ENCODE peak calls at places on chromosomes 5 and 9, in eight cellular contexts. F is EH, I is NT2/D1, R is T1000, U is sciatic nerve, E is glutamatergic neuron, V is NCI-H774, W is posterior vena cava. O is an unnamed sample.

GRCh38 chr9:77440057-77440456 is 208.1 kb downstream of the GNA14 start:
- DNase-seq in F (peak), I (no peak), R (no peak), U (no peak), E (no peak), V (no peak), W (no peak), O (no peak)

GRCh38 chr5:154390096-154390495 is 55.7 kb upstream of the SAP30L start:
- DNase-seq in F (peak), I (no peak), R (no peak), U (no peak), E (no peak), V (no peak), W (no peak), O (no peak)

GRCh38 chr5:135041726-135042125 is 7.7 kb upstream of the PITX1 start:
- DNase-seq in F (no peak), I (no peak), R (no peak), U (no peak), E (no peak), V (no peak), W (no peak), O (no peak)

GRCh38 chr9:7097040-7097715 is 339.4 kb downstream of the KDM4C start:
- DNase-seq in F (no peak), I (no peak), R (no peak), U (no peak), E (no peak), V (no peak), W (peak), O (no peak)

GRCh38 chr5:5145651-5146529 is 5.8 kb downstream of the ADAMTS16 start:
- DNase-seq in F (peak), I (no peak), R (peak), U (no peak), E (no peak), V (no peak), W (no peak), O (no peak)

GRCh38 chr5:55226934-55227737 is at the start of gene MCIDAS:
- DNase-seq in F (peak), I (no peak), R (peak), U (no peak), E (peak), V (peak), W (no peak), O (peak)

GRCh38 chr5:171419663-171420428 is 399 bp downstream of the FGF18 start:
- DNase-seq in F (peak), I (no peak), R (no peak), U (peak), E (peak), V (no peak), W (peak), O (peak)

GRCh38 chr5:176153741-176154140 is 84.5 kb upstream of the SIMC1 start:
- DNase-seq in F (no peak), I (no peak), R (no peak), U (no peak), E (no peak), V (no peak), W (no peak), O (no peak)

GRCh38 chr5:59317023-59317771 is 576.3 kb downstream of the PDE4D start:
- DNase-seq in F (peak), I (peak), R (peak), U (no peak), E (no peak), V (no peak), W (no peak), O (no peak)

GRCh38 chr9:110148868-110149267 is 59.1 kb downstream of the C9orf152 start:
- DNase-seq in F (no peak), I (no peak), R (no peak), U (no peak), E (peak), V (no peak), W (no peak), O (no peak)

GRCh38 chr9:137103206-137103999 is 11.1 kb downstream of the DPP7 start:
- DNase-seq in F (no peak), I (no peak), R (no peak), U (no peak), E (no peak), V (no peak), W (no peak), O (no peak)

GRCh38 chr5:93381057-93381456 is 200.0 kb downstream of the NR2F1-AS1 start:
- DNase-seq in F (no peak), I (no peak), R (no peak), U (no peak), E (no peak), V (no peak), W (no peak), O (no peak)

GRCh38 chr5:102865510-102866314 is 110.6 kb downstream of the PAM start:
- DNase-seq in F (peak), I (peak), R (peak), U (peak), E (peak), V (peak), W (peak), O (peak)

GRCh38 chr9:93899609-93900435 is 55.3 kb downstream of the BARX1 start:
- DNase-seq in F (no peak), I (no peak), R (no peak), U (peak), E (no peak), V (no peak), W (peak), O (no peak)

GRCh38 chr9:93119953-93120845 is 13.9 kb downstream of the NINJ1 start:
- DNase-seq in F (peak), I (no peak), R (peak), U (peak), E (peak), V (no peak), W (peak), O (peak)

GRCh38 chr5:76787237-76787636 is 31.6 kb upstream of the F2RL1 start:
- DNase-seq in F (peak), I (no peak), R (peak), U (peak), E (no peak), V (peak), W (peak), O (no peak)

GRCh38 chr5:37116359-37116758 is 132.8 kb downstream of the CPLANE1 start:
- DNase-seq in F (no peak), I (no peak), R (no peak), U (no peak), E (no peak), V (no peak), W (no peak), O (no peak)

GRCh38 chr5:125696762-125697161 is 726.4 kb upstream of the GRAMD2B start:
- DNase-seq in F (peak), I (no peak), R (peak), U (no peak), E (no peak), V (no peak), W (no peak), O (no peak)

GRCh38 chr5:166505086-166505485 is 1786.4 kb upstream of the WWC1 start:
- DNase-seq in F (no peak), I (no peak), R (no peak), U (no peak), E (no peak), V (peak), W (no peak), O (no peak)

GRCh38 chr9:13481274-13481673 is 201.8 kb upstream of the MPDZ start:
- DNase-seq in F (no peak), I (no peak), R (no peak), U (no peak), E (no peak), V (no peak), W (no peak), O (no peak)

GRCh38 chr5:151118898-151119600 is 38.2 kb upstream of the TNIP1 start:
- DNase-seq in F (no peak), I (no peak), R (no peak), U (no peak), E (no peak), V (no peak), W (no peak), O (no peak)

GRCh38 chr9:11312976-11313375 is 700.2 kb upstream of the PTPRD start:
- DNase-seq in F (no peak), I (no peak), R (no peak), U (no peak), E (no peak), V (no peak), W (peak), O (no peak)

GRCh38 chr9:31519011-31519410 is 865.4 kb upstream of the ACO1 start:
- DNase-seq in F (no peak), I (peak), R (no peak), U (no peak), E (peak), V (no peak), W (no peak), O (peak)

GRCh38 chr9:100472725-100473261 is at the start of gene TMEFF1:
- DNase-seq in F (peak), I (peak), R (no peak), U (no peak), E (peak), V (peak), W (no peak), O (peak)

GRCh38 chr9:95857896-95858295 is 17.6 kb upstream of the ERCC6L2 start:
- DNase-seq in F (no peak), I (no peak), R (no peak), U (no peak), E (no peak), V (no peak), W (no peak), O (no peak)

GRCh38 chr9:14813336-14814020 is 90.9 kb upstream of the CER1 start:
- DNase-seq in F (peak), I (no peak), R (no peak), U (no peak), E (no peak), V (no peak), W (no peak), O (no peak)

GRCh38 chr5:171592076-171592475 is 172.6 kb downstream of the FGF18 start:
- DNase-seq in F (no peak), I (no peak), R (no peak), U (no peak), E (no peak), V (no peak), W (no peak), O (no peak)

GRCh38 chr5:149128023-149128875 is 13.0 kb upstream of the ABLIM3 start:
- DNase-seq in F (peak), I (no peak), R (peak), U (no peak), E (peak), V (no peak), W (no peak), O (peak)

GRCh38 chr5:169065400-169065799 is 235.5 kb downstream of the SLIT3 start:
- DNase-seq in F (peak), I (no peak), R (no peak), U (no peak), E (no peak), V (no peak), W (no peak), O (no peak)

GRCh38 chr5:61821561-61821960 is 484.4 kb upstream of the KIF2A start:
- DNase-seq in F (no peak), I (no peak), R (no peak), U (no peak), E (no peak), V (no peak), W (no peak), O (no peak)

GRCh38 chr5:152072076-152072475 is 147.4 kb upstream of the GLRA1 start:
- DNase-seq in F (peak), I (no peak), R (no peak), U (no peak), E (no peak), V (peak), W (no peak), O (no peak)

GRCh38 chr5:132418876-132419275 is 49.4 kb downstream of the SLC22A5 start:
- DNase-seq in F (peak), I (no peak), R (no peak), U (no peak), E (no peak), V (no peak), W (no peak), O (no peak)

GRCh38 chr5:133861161-133861737 is 107.2 kb downstream of the C5orf15 start:
- DNase-seq in F (no peak), I (no peak), R (no peak), U (no peak), E (no peak), V (no peak), W (no peak), O (no peak)

GRCh38 chr9:744790-745456 is 96.6 kb upstream of the DMRT1 start:
- DNase-seq in F (no peak), I (no peak), R (no peak), U (peak), E (peak), V (no peak), W (no peak), O (no peak)

GRCh38 chr5:176638437-176638836 is 8.0 kb downstream of the EIF4E1B start:
- DNase-seq in F (no peak), I (no peak), R (no peak), U (no peak), E (no peak), V (no peak), W (no peak), O (no peak)

GRCh38 chr5:149365418-149365817 is 7.6 kb downstream of the PCYOX1L start:
- DNase-seq in F (no peak), I (no peak), R (no peak), U (no peak), E (no peak), V (no peak), W (no peak), O (no peak)